ENCODE peak calls at places on chromosome 6, in seven cellular contexts. J is transverse colon, O is breast epithelium, H is sigmoid colon, C is K562, M is prostate gland, Q is HCT116. D is an unnamed sample.

GRCh38 chr6:124928831-124929230 is 33.4 kb upstream of the RNF217 start:
- DNase-seq in J (no peak), O (no peak), H (no peak), C (no peak), M (no peak), Q (no peak), D (no peak)

GRCh38 chr6:43331470-43331869 is 22.8 kb upstream of the CRIP3 start:
- DNase-seq in J (no peak), O (no peak), H (no peak), C (no peak), M (no peak), Q (no peak), D (no peak)

GRCh38 chr6:153129873-153130514 is 1.1 kb downstream of the RGS17 start:
- DNase-seq in J (no peak), O (no peak), H (no peak), C (no peak), M (no peak), Q (no peak), D (no peak)

GRCh38 chr6:107408714-107409113 is 50.6 kb downstream of the PDSS2 start:
- DNase-seq in J (no peak), O (no peak), H (no peak), C (no peak), M (no peak), Q (no peak), D (no peak)

GRCh38 chr6:125477141-125477540 is 175.4 kb upstream of the HDDC2 start:
- DNase-seq in J (no peak), O (no peak), H (no peak), C (no peak), M (no peak), Q (no peak), D (no peak)

GRCh38 chr6:155276638-155277037 is 12.8 kb downstream of the CLDN20 start:
- DNase-seq in J (no peak), O (no peak), H (no peak), C (no peak), M (no peak), Q (no peak), D (no peak)

GRCh38 chr6:90295854-90296345 is 743 bp downstream of the BACH2 start:
- DNase-seq in J (peak), O (peak), H (peak), C (peak), M (peak), Q (no peak), D (peak)

GRCh38 chr6:624979-625378 is 31.9 kb downstream of the HUS1B start:
- DNase-seq in J (no peak), O (no peak), H (peak), C (peak), M (no peak), Q (no peak), D (peak)

GRCh38 chr6:155314773-155315515 is 660 bp upstream of the TFB1M start:
- DNase-seq in J (peak), O (peak), H (peak), C (peak), M (no peak), Q (peak), D (peak)

GRCh38 chr6:487956-488355 is 96.4 kb downstream of the IRF4 start:
- DNase-seq in J (peak), O (no peak), H (no peak), C (no peak), M (no peak), Q (no peak), D (no peak)

GRCh38 chr6:134187751-134188150 is 130.2 kb downstream of the SGK1 start:
- DNase-seq in J (no peak), O (no peak), H (no peak), C (no peak), M (no peak), Q (no peak), D (no peak)

GRCh38 chr6:146883640-146884531 is 285.1 kb downstream of the ADGB start:
- DNase-seq in J (no peak), O (no peak), H (no peak), C (peak), M (no peak), Q (no peak), D (no peak)

GRCh38 chr6:154548130-154548830 is 37.8 kb upstream of the CNKSR3 start:
- DNase-seq in J (no peak), O (peak), H (no peak), C (no peak), M (no peak), Q (no peak), D (no peak)

GRCh38 chr6:51844391-51844735 is 243.1 kb downstream of the PKHD1 start:
- DNase-seq in J (no peak), O (no peak), H (no peak), C (no peak), M (no peak), Q (no peak), D (no peak)

GRCh38 chr6:119138906-119139541 is 60.6 kb upstream of the FAM184A start:
- DNase-seq in J (no peak), O (no peak), H (no peak), C (peak), M (no peak), Q (no peak), D (peak)

GRCh38 chr6:35085359-35086281 is 55.5 kb downstream of the TCP11 start:
- DNase-seq in J (no peak), O (no peak), H (peak), C (no peak), M (no peak), Q (no peak), D (no peak)

GRCh38 chr6:83702749-83703148 is 6.2 kb downstream of the SNAP91 start:
- DNase-seq in J (no peak), O (no peak), H (no peak), C (no peak), M (no peak), Q (no peak), D (no peak)

GRCh38 chr6:19988555-19988954 is 151.4 kb downstream of the ID4 start:
- DNase-seq in J (no peak), O (no peak), H (no peak), C (peak), M (no peak), Q (no peak), D (no peak)

GRCh38 chr6:39602590-39603319 is 122.5 kb downstream of the KIF6 start:
- DNase-seq in J (no peak), O (no peak), H (no peak), C (no peak), M (no peak), Q (no peak), D (no peak)

GRCh38 chr6:43648248-43648647 is 3.4 kb downstream of the RSPH9 start:
- DNase-seq in J (no peak), O (no peak), H (no peak), C (no peak), M (no peak), Q (no peak), D (no peak)

GRCh38 chr6:4281341-4282293 is 146.2 kb upstream of the ECI2 start:
- DNase-seq in J (peak), O (peak), H (peak), C (no peak), M (peak), Q (no peak), D (peak)

GRCh38 chr6:150353445-150353844 is 15.4 kb upstream of the IYD start:
- DNase-seq in J (no peak), O (no peak), H (no peak), C (no peak), M (no peak), Q (no peak), D (no peak)

DNA sequence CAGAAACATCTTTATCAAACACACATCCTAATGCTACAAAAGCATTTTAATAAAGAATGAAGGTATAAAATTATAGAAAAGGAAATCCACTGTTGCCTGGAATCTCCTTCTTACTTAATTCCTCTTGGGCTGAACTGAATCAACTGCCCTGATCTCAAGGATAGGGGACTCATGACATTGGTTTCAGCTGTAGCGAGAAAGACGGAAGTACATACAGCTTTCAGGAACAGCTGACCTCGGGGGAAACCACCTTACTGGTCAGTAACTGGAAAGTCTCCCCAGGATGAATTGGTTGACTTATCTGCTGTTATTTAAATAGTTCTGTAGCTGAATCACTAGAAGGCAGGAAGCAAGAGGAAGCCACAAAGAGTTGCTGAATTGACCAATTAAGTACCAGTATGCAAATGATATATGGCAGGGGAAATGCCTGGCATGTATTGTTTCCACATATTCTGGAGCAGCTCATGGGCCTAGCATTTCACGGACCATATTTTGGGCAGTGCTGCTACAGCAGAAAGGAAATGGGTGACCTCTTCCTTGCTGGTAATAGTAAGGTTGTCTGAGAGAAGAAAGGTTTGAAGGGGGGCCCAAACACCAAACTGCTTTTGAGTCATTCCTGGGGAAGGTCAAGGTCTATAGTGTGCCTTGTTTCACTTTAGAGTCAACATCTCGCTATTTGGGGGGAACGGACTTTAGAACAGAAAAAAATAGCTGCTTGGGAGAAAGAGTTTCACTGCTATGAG is 43.7 kb upstream of the MAP7 start:
- DNase-seq in J (peak), O (no peak), H (no peak), C (peak), M (no peak), Q (peak), D (no peak)
- TF ChIP-seq POLR2AphosphoS5 in J (no peak), O (no peak), H (no peak), C (no peak), M (no peak), Q (no peak), D (peak)

DNA sequence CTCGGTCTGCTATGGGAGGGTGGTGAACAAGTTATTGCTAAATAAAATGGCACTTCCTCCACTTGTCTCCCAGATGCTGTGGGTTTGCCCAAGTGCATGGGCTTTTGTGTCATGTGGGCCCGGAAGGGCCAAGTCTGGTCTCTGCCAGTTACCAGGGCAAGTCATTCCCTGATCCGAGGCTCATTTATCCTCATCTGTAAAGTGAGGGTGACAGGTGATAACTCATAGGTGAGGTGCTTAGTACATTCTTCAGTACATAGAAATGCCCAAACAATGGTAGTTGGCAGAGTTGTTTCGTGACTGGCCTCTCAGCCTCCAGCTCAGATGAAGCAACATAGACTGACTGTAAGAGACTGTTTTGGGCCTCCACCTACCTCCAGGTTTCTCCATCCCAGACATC is 2.0 kb upstream of the MUCL3 start:
- DNase-seq in J (no peak), O (no peak), H (no peak), C (no peak), M (no peak), Q (no peak), D (no peak)
- H3K27ac ChIP-seq in J (no peak), O (no peak), H (no peak), C (no peak), M (no peak), Q (no peak), D (no peak)

GRCh38 chr6:31775633-31776263 is 1.4 kb downstream of the VWA7 start:
- DNase-seq in J (no peak), O (no peak), H (no peak), C (no peak), M (no peak), Q (no peak), D (no peak)

GRCh38 chr6:31776563-31776960 is 566 bp downstream of the VWA7 start:
- DNase-seq in J (no peak), O (no peak), H (no peak), C (no peak), M (no peak), Q (no peak), D (peak)

GRCh38 chr6:31778193-31778592 is 1.1 kb upstream of the VWA7 start:
- DNase-seq in J (no peak), O (no peak), H (no peak), C (no peak), M (no peak), Q (no peak), D (no peak)

GRCh38 chr6:31777667-31778050 is 531 bp upstream of the VWA7 start:
- DNase-seq in J (no peak), O (no peak), H (no peak), C (peak), M (no peak), Q (no peak), D (no peak)

GRCh38 chr6:31776961-31777666 is at the start of gene VWA7:
- DNase-seq in J (peak), O (peak), H (no peak), C (peak), M (peak), Q (peak), D (peak)
- TF ChIP-seq POLR2AphosphoS5 in J (peak), O (no peak), H (no peak), C (peak), M (peak), Q (peak), D (peak)

GRCh38 chr6:44733146-44733545 is 345.6 kb downstream of the CDC5L start:
- DNase-seq in J (no peak), O (no peak), H (no peak), C (no peak), M (no peak), Q (no peak), D (no peak)
- H3K27ac ChIP-seq in J (no peak), O (no peak), H (no peak), C (no peak), M (peak), Q (no peak), D (no peak)

GRCh38 chr6:165900970-165901369 is 237.9 kb upstream of the PDE10A start:
- DNase-seq in J (no peak), O (no peak), H (no peak), C (no peak), M (no peak), Q (no peak), D (no peak)
- TF ChIP-seq POLR2AphosphoS5 in J (no peak), O (no peak), H (no peak), C (no peak), M (no peak), Q (no peak), D (no peak)

GRCh38 chr6:158568549-158568948 is 8.7 kb downstream of the TMEM181 start:
- DNase-seq in J (no peak), O (no peak), H (no peak), C (no peak), M (no peak), Q (no peak), D (no peak)
- H3K27ac ChIP-seq in J (no peak), O (no peak), H (no peak), C (no peak), M (no peak), Q (no peak), D (no peak)

GRCh38 chr6:111674882-111675281 is 69.2 kb upstream of the TRAF3IP2 start:
- DNase-seq in J (no peak), O (no peak), H (no peak), C (no peak), M (no peak), Q (no peak), D (no peak)

GRCh38 chr6:111673871-111674270 is 68.2 kb upstream of the TRAF3IP2 start:
- DNase-seq in J (no peak), O (no peak), H (no peak), C (no peak), M (no peak), Q (no peak), D (no peak)

GRCh38 chr6:111674413-111674812 is 68.7 kb upstream of the TRAF3IP2 start:
- DNase-seq in J (no peak), O (no peak), H (no peak), C (no peak), M (no peak), Q (no peak), D (no peak)

GRCh38 chr6:111676383-111676782 is 70.7 kb upstream of the TRAF3IP2 start:
- DNase-seq in J (no peak), O (no peak), H (no peak), C (no peak), M (no peak), Q (no peak), D (no peak)

DNA sequence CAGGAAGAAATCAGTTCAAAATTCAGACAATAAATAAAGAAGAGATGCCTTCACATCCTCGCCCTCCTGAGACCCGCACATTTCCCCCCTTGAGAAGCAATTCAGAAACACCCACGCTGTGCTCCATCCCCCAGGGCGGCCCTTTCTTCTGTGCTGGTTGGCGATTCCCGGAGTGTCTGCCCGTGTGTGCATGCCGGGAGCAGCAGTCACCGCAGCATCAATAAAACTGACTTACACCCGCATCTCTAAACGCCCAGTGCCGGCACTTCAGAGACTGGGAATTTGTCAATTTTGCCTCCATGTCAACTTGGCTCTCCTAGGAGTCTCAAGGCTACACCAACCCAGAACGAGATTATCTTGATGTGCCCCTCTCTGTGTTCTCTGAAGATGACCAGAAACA is 67.4 kb upstream of the TRAF3IP2 start:
- DNase-seq in J (no peak), O (no peak), H (no peak), C (no peak), M (no peak), Q (no peak), D (no peak)
- TF ChIP-seq POLR2AphosphoS5 in J (no peak), O (no peak), H (no peak), C (no peak), M (no peak), Q (no peak), D (no peak)

D was measured in upper lobe of left lung.